ENCODE peak calls at places on chromosome 15, in nine cellular contexts. J is cardiac muscle cell; Z is sigmoid colon; D is pancreas; H is naive thymus-derived CD4-positive, alpha-beta T cell; I is kidney; G is A549; W is GM23338; U is hepatocyte. K is an unnamed sample. For H3K4me1, the result is how much of the 10 kb centered on the place peaks cover.

GRCh38 chr15:53962646-53963561 is 15.3 kb upstream of the UNC13C start:
- DNase-seq in D (peak), G (no peak), Z (no peak), J (peak), I (no peak), U (peak), W (peak), H (no peak), K (no peak)

GRCh38 chr15:29904731-29905417 is 82.6 kb upstream of the TJP1 start:
- DNase-seq in U (no peak), W (peak), J (no peak), D (no peak), G (no peak), H (no peak), Z (no peak), I (no peak), K (no peak)

GRCh38 chr15:63986185-63986680 is 60.1 kb downstream of the DAPK2 start:
- DNase-seq in W (no peak), G (no peak), D (no peak), U (no peak), J (no peak), Z (no peak), H (no peak), I (no peak), K (no peak)

GRCh38 chr15:82647045-82647834 is at the start of gene CPEB1:
- DNase-seq in W (peak), H (peak), G (peak), Z (peak), U (peak), I (peak), J (peak), D (peak), K (no peak)

GRCh38 chr15:60555291-60555690 is 76.3 kb upstream of the ICE2 start:
- DNase-seq in Z (no peak), I (no peak), J (no peak), D (no peak), W (no peak), U (no peak), H (no peak), G (no peak), K (no peak)

GRCh38 chr15:76803049-76803571 is 102.0 kb downstream of the SCAPER start:
- DNase-seq in G (no peak), I (no peak), D (no peak), H (no peak), Z (no peak), W (peak), U (no peak), J (no peak), K (no peak)

GRCh38 chr15:70501121-70501727 is 262.1 kb downstream of the UACA start:
- DNase-seq in J (no peak), G (no peak), H (no peak), W (no peak), U (no peak), Z (no peak), D (no peak), I (no peak), K (no peak)

GRCh38 chr15:56202737-56203136 is 40.9 kb downstream of the RFX7 start:
- DNase-seq in Z (no peak), I (no peak), D (no peak), U (no peak), G (no peak), J (no peak), H (no peak), W (no peak), K (no peak)

GRCh38 chr15:34275154-34275553 is 50.3 kb downstream of the EMC4 start:
- DNase-seq in D (no peak), J (no peak), G (no peak), H (no peak), I (no peak), U (no peak), Z (no peak), W (no peak), K (no peak)

GRCh38 chr15:65558336-65558735 is 28.1 kb downstream of the HACD3 start:
- DNase-seq in I (no peak), W (no peak), U (no peak), Z (no peak), G (no peak), D (no peak), J (peak), H (no peak), K (no peak)

GRCh38 chr15:65747265-65747664 is 44.8 kb downstream of the DENND4A start:
- DNase-seq in J (no peak), I (no peak), U (no peak), G (no peak), W (no peak), D (no peak), Z (no peak), H (no peak), K (no peak)

GRCh38 chr15:28094732-28095521 is 4.2 kb downstream of the OCA2 start:
- DNase-seq in D (peak), U (peak), Z (peak), I (peak), J (no peak), H (peak), G (no peak), W (peak), K (peak)

GRCh38 chr15:95872366-95872771 is 458.1 kb upstream of the NR2F2 start:
- DNase-seq in I (no peak), H (no peak), J (peak), Z (no peak), G (no peak), W (no peak), D (no peak), U (peak), K (no peak)

GRCh38 chr15:47439870-47440155 is 277.5 kb upstream of the SEMA6D start:
- DNase-seq in U (no peak), I (no peak), D (no peak), J (no peak), W (no peak), G (no peak), Z (no peak), H (no peak), K (no peak)

GRCh38 chr15:65082303-65082958 is 5.9 kb downstream of the KBTBD13 start:
- DNase-seq in W (peak), D (no peak), Z (no peak), I (no peak), U (no peak), J (no peak), H (peak), G (no peak), K (no peak)

GRCh38 chr15:29446480-29446879 is 176.9 kb upstream of the NSMCE3 start:
- DNase-seq in D (no peak), U (no peak), W (no peak), H (no peak), G (no peak), J (no peak), I (no peak), Z (no peak), K (no peak)

GRCh38 chr15:88739541-88739940 is 63.7 kb upstream of the ACAN start:
- DNase-seq in W (no peak), G (no peak), Z (no peak), I (no peak), U (no peak), D (no peak), H (no peak), J (no peak), K (no peak)

DNA sequence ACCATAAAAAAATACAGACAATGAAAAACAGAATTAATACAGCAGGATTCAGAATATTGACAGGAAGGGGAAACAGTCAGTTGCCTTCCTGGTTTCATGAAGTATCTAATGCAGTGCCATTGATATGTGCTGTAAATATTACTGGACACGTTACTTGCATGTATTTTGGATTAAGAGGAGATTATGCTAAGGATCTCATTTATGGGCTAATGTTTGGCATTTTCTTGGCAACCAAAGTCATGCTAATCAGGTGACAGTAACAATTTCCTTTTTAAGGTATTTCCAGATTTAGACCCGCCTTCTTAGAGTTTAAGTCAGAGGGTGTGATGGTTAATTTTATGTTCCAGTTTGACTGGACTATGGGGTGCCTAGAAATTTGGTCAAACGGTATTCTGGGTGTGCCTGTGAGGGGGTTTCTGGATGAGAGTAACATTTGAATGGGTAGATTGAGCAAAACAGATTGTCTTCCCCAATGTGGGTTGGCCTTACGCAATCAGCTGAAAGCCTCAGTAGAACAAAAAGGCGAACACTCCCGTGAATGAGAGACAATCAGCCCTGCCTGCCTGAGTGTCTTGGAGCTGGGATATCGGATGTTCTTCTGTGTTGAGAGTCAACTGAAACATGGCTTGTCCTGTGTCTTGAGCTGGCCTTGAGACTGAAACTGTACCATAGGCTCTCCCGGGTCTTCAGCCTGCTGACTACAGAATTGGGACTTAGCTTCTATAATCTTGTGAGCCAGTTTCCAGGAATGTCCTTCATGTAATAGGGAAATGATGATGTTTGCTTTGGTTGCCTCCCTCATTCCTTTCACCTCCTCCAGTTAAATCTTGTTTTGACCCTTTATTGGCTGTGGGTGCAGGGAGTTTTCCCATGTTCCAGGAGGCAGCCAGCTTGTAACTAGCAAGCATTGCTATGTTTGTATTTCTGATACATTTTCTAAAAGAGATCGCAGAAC is 10.5 kb downstream of the SQOR start:
- DNase-seq in U (peak), D (no peak), W (no peak), Z (no peak), G (no peak), J (peak), H (no peak), I (no peak), K (no peak)
- H3K27ac ChIP-seq in U (peak), D (peak), W (no peak), Z (peak), G (peak), J (no peak), H (no peak), I (peak), K (no peak)

DNA sequence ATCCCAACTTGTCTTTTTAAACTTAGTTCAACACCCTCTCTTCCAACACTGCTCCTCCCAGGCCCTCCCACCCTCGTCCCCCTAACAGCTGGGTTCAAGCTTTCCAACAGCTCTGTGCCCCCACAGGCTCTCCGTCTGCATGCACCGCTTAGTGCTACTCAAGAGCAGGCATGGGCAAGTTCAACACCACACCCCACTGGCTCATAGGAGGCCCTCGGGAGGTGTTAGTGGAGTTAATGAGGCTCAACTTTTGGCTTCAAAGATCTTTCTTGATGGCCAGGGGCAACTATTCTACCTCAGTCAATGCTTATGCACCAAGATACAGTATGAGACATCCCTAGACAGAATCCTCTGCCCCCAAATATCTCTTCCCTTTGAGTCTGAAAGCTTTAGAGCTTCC is 114.4 kb downstream of the ANP32A start:
- DNase-seq in I (no peak), H (no peak), J (no peak), U (no peak), W (no peak), Z (no peak), G (no peak), D (no peak), K (no peak)
- H3K4me1 ChIP-seq in I (under half), H (under half), J (half or more), U (under half), W (under half), Z (under half), G (under half), D (under half), K (under half)

GRCh38 chr15:39851505-39852082 is 68.5 kb downstream of the GPR176 start:
- DNase-seq in J (peak), Z (no peak), U (no peak), D (no peak), I (no peak), G (no peak), H (no peak), W (no peak), K (no peak)
- H3K27ac ChIP-seq in J (no peak), Z (no peak), U (no peak), D (no peak), I (no peak), G (no peak), H (no peak), W (no peak), K (no peak)

GRCh38 chr15:92846716-92847115 is 53.4 kb upstream of the CHD2 start:
- DNase-seq in G (no peak), D (no peak), J (peak), W (no peak), U (no peak), Z (no peak), I (no peak), H (no peak), K (no peak)

GRCh38 chr15:92840149-92840548 is 60.0 kb upstream of the CHD2 start:
- DNase-seq in I (no peak), U (no peak), G (no peak), J (no peak), H (no peak), D (no peak), W (no peak), Z (no peak), K (no peak)

GRCh38 chr15:92845109-92845508 is 55.0 kb upstream of the CHD2 start:
- DNase-seq in U (peak), H (peak), D (no peak), I (no peak), J (peak), G (no peak), W (no peak), Z (no peak), K (no peak)

GRCh38 chr15:92843819-92844218 is 56.3 kb upstream of the CHD2 start:
- DNase-seq in D (no peak), Z (no peak), U (no peak), H (no peak), G (no peak), J (no peak), I (no peak), W (peak), K (no peak)

DNA sequence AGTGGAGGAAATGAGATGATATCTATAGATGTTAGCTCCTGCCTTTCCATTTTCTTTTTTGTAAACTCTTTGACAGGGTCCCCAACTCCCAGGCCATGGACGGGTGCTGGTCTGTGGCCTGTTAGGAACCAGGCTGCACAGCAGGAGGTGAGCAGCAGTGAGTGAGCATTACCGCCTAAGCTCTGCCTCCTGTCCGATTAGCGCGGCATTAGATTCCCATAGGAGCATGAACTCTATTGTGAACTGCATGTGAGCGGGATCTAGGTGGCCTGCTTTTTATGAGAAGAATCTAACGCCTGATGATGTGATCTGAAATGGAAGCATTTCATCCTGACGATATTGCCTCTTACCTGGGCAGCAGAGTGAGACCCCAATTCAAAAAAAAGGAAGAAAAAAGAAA is 56.8 kb upstream of the CHD2 start:
- DNase-seq in W (no peak), G (no peak), Z (no peak), U (no peak), H (no peak), D (no peak), I (no peak), J (no peak), K (no peak)
- H3K4me1 ChIP-seq in W (under half), G (under half), Z (under half), U (under half), H (under half), D (under half), I (under half), J (under half), K (under half)

GRCh38 chr15:78048410-78048946 is 29.0 kb downstream of the TBC1D2B start:
- DNase-seq in J (no peak), W (no peak), Z (no peak), D (no peak), H (no peak), U (no peak), I (no peak), G (no peak), K (no peak)
- H3K27ac ChIP-seq in J (no peak), W (no peak), Z (peak), D (peak), H (peak), U (peak), I (no peak), G (no peak), K (peak)

GRCh38 chr15:41804920-41805666 is 22.8 kb upstream of the JMJD7 start:
- DNase-seq in Z (peak), H (no peak), D (no peak), W (no peak), U (no peak), J (no peak), I (no peak), G (no peak), K (no peak)
- H3K4me1 ChIP-seq in Z (under half), H (under half), D (under half), W (under half), U (under half), J (under half), I (under half), G (under half), K (under half)

DNA sequence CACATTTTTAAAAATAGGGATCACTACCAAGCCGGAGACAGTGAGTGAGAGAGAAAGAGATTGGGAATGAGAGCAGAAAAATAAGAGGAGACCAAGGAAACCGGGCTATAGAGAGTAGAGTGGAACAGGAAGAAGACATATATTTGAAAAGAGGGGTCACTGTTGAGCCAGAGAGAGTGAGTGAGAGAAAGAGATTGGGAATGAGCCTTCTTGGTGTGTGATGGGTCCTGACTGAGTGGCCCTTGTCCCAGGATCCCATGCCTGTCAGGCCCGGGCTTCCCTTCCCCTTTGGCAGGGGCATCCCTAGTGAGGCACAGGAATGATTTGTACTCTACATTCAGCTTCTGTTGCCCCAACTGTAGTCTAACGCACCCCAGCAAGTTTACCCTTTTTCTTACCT is 646.6 kb downstream of the NTRK3 start:
- DNase-seq in W (peak), G (no peak), J (no peak), I (no peak), H (no peak), Z (no peak), D (no peak), U (no peak), K (no peak)
- H3K27ac ChIP-seq in W (no peak), G (peak), J (no peak), I (no peak), H (no peak), Z (no peak), D (no peak), U (no peak), K (no peak)

GRCh38 chr15:48634934-48635333 is 10.6 kb downstream of the FBN1 start:
- DNase-seq in Z (no peak), J (peak), I (no peak), G (no peak), H (no peak), U (no peak), W (no peak), D (no peak), K (no peak)
- H3K4me1 ChIP-seq in Z (under half), J (under half), I (under half), G (under half), H (under half), U (under half), W (under half), D (under half), K (under half)

DNA sequence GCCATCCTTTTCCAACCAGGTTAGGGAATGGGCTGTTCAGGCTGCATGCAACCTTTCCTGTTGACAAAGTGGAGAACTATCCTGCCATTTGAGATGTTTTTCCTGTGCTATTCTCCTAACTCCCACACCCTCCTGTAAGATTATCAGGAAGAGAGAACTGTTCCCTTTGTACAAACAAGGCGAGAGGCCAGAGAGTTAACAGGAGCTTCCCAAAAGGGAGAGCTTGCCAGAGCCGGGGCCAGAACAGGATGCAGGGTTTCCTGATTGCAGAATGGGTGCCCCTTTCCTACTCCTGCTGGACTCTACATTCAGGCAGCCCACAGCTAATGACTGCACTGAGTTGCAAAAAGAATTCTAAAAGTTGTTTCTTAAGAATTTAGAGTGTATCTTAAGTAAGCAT is 17.1 kb downstream of the PML start:
- DNase-seq in H (no peak), Z (peak), I (no peak), G (no peak), U (no peak), D (no peak), W (no peak), J (peak), K (no peak)
- H3K27ac ChIP-seq in H (no peak), Z (peak), I (no peak), G (peak), U (peak), D (no peak), W (no peak), J (peak), K (no peak)

GRCh38 chr15:31360843-31361763 is 34.5 kb downstream of the KLF13 start:
- DNase-seq in I (no peak), D (peak), Z (no peak), G (no peak), U (no peak), J (no peak), H (peak), W (peak), K (peak)

GRCh38 chr15:31359722-31360111 is 33.1 kb downstream of the KLF13 start:
- DNase-seq in H (no peak), J (no peak), W (no peak), I (no peak), U (no peak), G (no peak), Z (no peak), D (peak), K (no peak)

GRCh38 chr15:31358163-31358562 is 31.5 kb downstream of the KLF13 start:
- DNase-seq in D (no peak), I (no peak), W (no peak), H (no peak), U (no peak), Z (no peak), J (no peak), G (no peak), K (no peak)

GRCh38 chr15:31360158-31360561 is 33.5 kb downstream of the KLF13 start:
- DNase-seq in J (no peak), H (no peak), U (no peak), W (no peak), I (no peak), D (peak), G (no peak), Z (no peak), K (no peak)

GRCh38 chr15:31358957-31359721 is 32.5 kb downstream of the KLF13 start:
- DNase-seq in J (no peak), U (no peak), H (no peak), I (no peak), W (no peak), G (no peak), D (peak), Z (no peak), K (no peak)
- H3K4me1 ChIP-seq in J (half or more), U (under half), H (half or more), I (half or more), W (under half), G (under half), D (half or more), Z (half or more), K (half or more)

K was measured in effector memory CD4-positive, alpha-beta T cell.